ENCODE peak calls at places on chromosomes 4 and X, in six cellular contexts. One of them, this sample, is unnamed.
A peak's percentile ranks its signal among the peaks of the same experiment; 100 is the strongest.

GRCh38 chr4:153161599-153161971 is 42.7 kb upstream of the TRIM2 start:
- DNase-seq in foreskin fibroblast: peak; percentile 20
- DNase-seq in activated CD4-positive, alpha-beta T cell treated with anti-CD3 and anti-CD28 coated beads, Interleukin-2, amount 50 U/mL, for 4 hours: no peak
- DNase-seq in HEK293T: no peak
- DNase-seq in nucleus accumbens: no peak
- DNase-seq in fibroblast of mammary gland: peak; percentile 50
- DNase-seq in this sample: peak; percentile 61

GRCh38 chr4:99028187-99028586 is 32.7 kb downstream of the METAP1 start:
- DNase-seq in foreskin fibroblast: peak; percentile 3
- DNase-seq in fibroblast of mammary gland: peak; percentile 22
- DNase-seq in nucleus accumbens: no peak
- DNase-seq in HEK293T: no peak
- DNase-seq in activated CD4-positive, alpha-beta T cell treated with anti-CD3 and anti-CD28 coated beads, Interleukin-2, amount 50 U/mL, for 4 hours: no peak
- DNase-seq in this sample: no peak

GRCh38 chr4:152478456-152479237 is 57.2 kb downstream of the FBXW7 start:
- DNase-seq in activated CD4-positive, alpha-beta T cell treated with anti-CD3 and anti-CD28 coated beads, Interleukin-2, amount 50 U/mL, for 4 hours: no peak
- DNase-seq in foreskin fibroblast: no peak
- DNase-seq in fibroblast of mammary gland: peak; percentile 34
- DNase-seq in nucleus accumbens: no peak
- DNase-seq in HEK293T: no peak
- DNase-seq in this sample: peak; percentile 45

GRCh38 chr4:181528570-181529184 is 714.5 kb upstream of the TENM3 start:
- DNase-seq in HEK293T: peak; percentile 55
- DNase-seq in fibroblast of mammary gland: peak; percentile 73
- DNase-seq in nucleus accumbens: peak; percentile 23
- DNase-seq in activated CD4-positive, alpha-beta T cell treated with anti-CD3 and anti-CD28 coated beads, Interleukin-2, amount 50 U/mL, for 4 hours: no peak
- DNase-seq in foreskin fibroblast: no peak
- DNase-seq in this sample: peak; percentile 61

GRCh38 chr4:176883108-176883550 is 90.4 kb upstream of the VEGFC start:
- DNase-seq in activated CD4-positive, alpha-beta T cell treated with anti-CD3 and anti-CD28 coated beads, Interleukin-2, amount 50 U/mL, for 4 hours: no peak
- DNase-seq in nucleus accumbens: no peak
- DNase-seq in HEK293T: no peak
- DNase-seq in foreskin fibroblast: no peak
- DNase-seq in fibroblast of mammary gland: no peak
- DNase-seq in this sample: peak; percentile 17

GRCh38 chr4:82268826-82269193 is 105.0 kb downstream of the HNRNPD start:
- DNase-seq in activated CD4-positive, alpha-beta T cell treated with anti-CD3 and anti-CD28 coated beads, Interleukin-2, amount 50 U/mL, for 4 hours: no peak
- DNase-seq in HEK293T: no peak
- DNase-seq in foreskin fibroblast: no peak
- DNase-seq in fibroblast of mammary gland: no peak
- DNase-seq in nucleus accumbens: no peak
- DNase-seq in this sample: no peak

GRCh38 chr4:113582737-113583136 is 178.8 kb downstream of the CAMK2D start:
- DNase-seq in activated CD4-positive, alpha-beta T cell treated with anti-CD3 and anti-CD28 coated beads, Interleukin-2, amount 50 U/mL, for 4 hours: no peak
- DNase-seq in nucleus accumbens: no peak
- DNase-seq in fibroblast of mammary gland: no peak
- DNase-seq in foreskin fibroblast: no peak
- DNase-seq in HEK293T: no peak
- DNase-seq in this sample: no peak

GRCh38 chrX:37803057-37803456 is 23.2 kb downstream of the CYBB start:
- DNase-seq in nucleus accumbens: no peak
- DNase-seq in fibroblast of mammary gland: no peak
- DNase-seq in foreskin fibroblast: no peak
- DNase-seq in activated CD4-positive, alpha-beta T cell treated with anti-CD3 and anti-CD28 coated beads, Interleukin-2, amount 50 U/mL, for 4 hours: no peak
- DNase-seq in HEK293T: no peak
- DNase-seq in this sample: no peak

GRCh38 chr4:84432713-84433112 is 66.4 kb downstream of the NKX6-1 start:
- DNase-seq in HEK293T: no peak
- DNase-seq in fibroblast of mammary gland: no peak
- DNase-seq in foreskin fibroblast: no peak
- DNase-seq in activated CD4-positive, alpha-beta T cell treated with anti-CD3 and anti-CD28 coated beads, Interleukin-2, amount 50 U/mL, for 4 hours: no peak
- DNase-seq in nucleus accumbens: no peak
- DNase-seq in this sample: no peak

GRCh38 chrX:101764538-101764937 is 104.9 kb upstream of the ARMCX2 start:
- DNase-seq in HEK293T: peak; percentile 12
- DNase-seq in nucleus accumbens: no peak
- DNase-seq in fibroblast of mammary gland: peak; percentile 18
- DNase-seq in foreskin fibroblast: no peak
- DNase-seq in activated CD4-positive, alpha-beta T cell treated with anti-CD3 and anti-CD28 coated beads, Interleukin-2, amount 50 U/mL, for 4 hours: no peak
- DNase-seq in this sample: no peak

GRCh38 chr4:158020734-158021346 is 152.0 kb downstream of the GASK1B start:
- DNase-seq in foreskin fibroblast: peak; percentile 81
- DNase-seq in HEK293T: no peak
- DNase-seq in activated CD4-positive, alpha-beta T cell treated with anti-CD3 and anti-CD28 coated beads, Interleukin-2, amount 50 U/mL, for 4 hours: no peak
- DNase-seq in fibroblast of mammary gland: peak; percentile 94
- DNase-seq in nucleus accumbens: no peak
- DNase-seq in this sample: peak; percentile 97

GRCh38 chr4:74618166-74618565 is 173.2 kb downstream of the AREG start:
- DNase-seq in HEK293T: no peak
- DNase-seq in nucleus accumbens: no peak
- DNase-seq in fibroblast of mammary gland: no peak
- DNase-seq in activated CD4-positive, alpha-beta T cell treated with anti-CD3 and anti-CD28 coated beads, Interleukin-2, amount 50 U/mL, for 4 hours: no peak
- DNase-seq in foreskin fibroblast: no peak
- DNase-seq in this sample: no peak

GRCh38 chr4:100707786-100708185 is 190.0 kb upstream of the EMCN start:
- DNase-seq in foreskin fibroblast: no peak
- DNase-seq in fibroblast of mammary gland: no peak
- DNase-seq in activated CD4-positive, alpha-beta T cell treated with anti-CD3 and anti-CD28 coated beads, Interleukin-2, amount 50 U/mL, for 4 hours: no peak
- DNase-seq in nucleus accumbens: no peak
- DNase-seq in HEK293T: no peak
- DNase-seq in this sample: peak; percentile 33

GRCh38 chrX:132216806-132217202 is 2.4 kb downstream of the RAP2C start:
- DNase-seq in nucleus accumbens: no peak
- DNase-seq in foreskin fibroblast: no peak
- DNase-seq in fibroblast of mammary gland: peak; percentile 59
- DNase-seq in activated CD4-positive, alpha-beta T cell treated with anti-CD3 and anti-CD28 coated beads, Interleukin-2, amount 50 U/mL, for 4 hours: no peak
- DNase-seq in HEK293T: no peak
- DNase-seq in this sample: peak; percentile 23

GRCh38 chr4:108045687-108046024 is 56.0 kb downstream of the HADH start:
- DNase-seq in HEK293T: no peak
- DNase-seq in activated CD4-positive, alpha-beta T cell treated with anti-CD3 and anti-CD28 coated beads, Interleukin-2, amount 50 U/mL, for 4 hours: no peak
- DNase-seq in nucleus accumbens: no peak
- DNase-seq in fibroblast of mammary gland: peak; percentile 70
- DNase-seq in foreskin fibroblast: peak; percentile 45
- DNase-seq in this sample: peak; percentile 62

GRCh38 chrX:10833299-10834169 is 213.1 kb upstream of the MID1 start:
- DNase-seq in activated CD4-positive, alpha-beta T cell treated with anti-CD3 and anti-CD28 coated beads, Interleukin-2, amount 50 U/mL, for 4 hours: no peak
- DNase-seq in HEK293T: peak; percentile 37
- DNase-seq in fibroblast of mammary gland: peak; percentile 24
- DNase-seq in nucleus accumbens: no peak
- DNase-seq in foreskin fibroblast: no peak
- DNase-seq in this sample: peak; percentile 55

GRCh38 chr4:10457255-10457801 is at the start of gene ZNF518B:
- DNase-seq in activated CD4-positive, alpha-beta T cell treated with anti-CD3 and anti-CD28 coated beads, Interleukin-2, amount 50 U/mL, for 4 hours: peak; percentile 62
- DNase-seq in foreskin fibroblast: peak; percentile 56
- DNase-seq in nucleus accumbens: peak; percentile 22
- DNase-seq in HEK293T: peak; percentile 69
- DNase-seq in fibroblast of mammary gland: peak; percentile 52
- DNase-seq in this sample: peak; percentile 53

GRCh38 chr4:143391895-143392294 is 55.2 kb downstream of the GAB1 start:
- DNase-seq in foreskin fibroblast: no peak
- DNase-seq in nucleus accumbens: no peak
- DNase-seq in fibroblast of mammary gland: peak; percentile 69
- DNase-seq in HEK293T: no peak
- DNase-seq in activated CD4-positive, alpha-beta T cell treated with anti-CD3 and anti-CD28 coated beads, Interleukin-2, amount 50 U/mL, for 4 hours: no peak
- DNase-seq in this sample: peak; percentile 87

GRCh38 chrX:102154900-102155805 is 624 bp downstream of the BEX5 start:
- DNase-seq in nucleus accumbens: no peak
- DNase-seq in HEK293T: peak; percentile 16
- DNase-seq in fibroblast of mammary gland: no peak
- DNase-seq in activated CD4-positive, alpha-beta T cell treated with anti-CD3 and anti-CD28 coated beads, Interleukin-2, amount 50 U/mL, for 4 hours: peak; percentile 6
- DNase-seq in foreskin fibroblast: no peak
- DNase-seq in this sample: no peak

GRCh38 chr4:15809058-15809457 is 30.9 kb downstream of the CD38 start:
- DNase-seq in activated CD4-positive, alpha-beta T cell treated with anti-CD3 and anti-CD28 coated beads, Interleukin-2, amount 50 U/mL, for 4 hours: no peak
- DNase-seq in fibroblast of mammary gland: no peak
- DNase-seq in nucleus accumbens: no peak
- DNase-seq in foreskin fibroblast: no peak
- DNase-seq in HEK293T: no peak
- DNase-seq in this sample: no peak

GRCh38 chrX:54785901-54786300 is 12.2 kb downstream of the ITIH6 start:
- DNase-seq in nucleus accumbens: no peak
- DNase-seq in activated CD4-positive, alpha-beta T cell treated with anti-CD3 and anti-CD28 coated beads, Interleukin-2, amount 50 U/mL, for 4 hours: no peak
- DNase-seq in foreskin fibroblast: no peak
- DNase-seq in HEK293T: peak; percentile 26
- DNase-seq in fibroblast of mammary gland: peak; percentile 10
- DNase-seq in this sample: peak; percentile 13

GRCh38 chr4:21802406-21802805 is 146.2 kb downstream of the KCNIP4 start:
- DNase-seq in foreskin fibroblast: peak; percentile 50
- DNase-seq in HEK293T: no peak
- DNase-seq in activated CD4-positive, alpha-beta T cell treated with anti-CD3 and anti-CD28 coated beads, Interleukin-2, amount 50 U/mL, for 4 hours: no peak
- DNase-seq in fibroblast of mammary gland: peak; percentile 45
- DNase-seq in nucleus accumbens: no peak
- DNase-seq in this sample: peak; percentile 72

GRCh38 chrX:130024127-130024526 is 41.7 kb downstream of the BCORL1 start:
- DNase-seq in foreskin fibroblast: peak; percentile 47
- DNase-seq in HEK293T: peak; percentile 73
- DNase-seq in fibroblast of mammary gland: peak; percentile 66
- DNase-seq in activated CD4-positive, alpha-beta T cell treated with anti-CD3 and anti-CD28 coated beads, Interleukin-2, amount 50 U/mL, for 4 hours: peak; percentile 74
- DNase-seq in nucleus accumbens: no peak
- DNase-seq in this sample: peak; percentile 67

GRCh38 chrX:135974279-135974856 is 580 bp upstream of the MMGT1 start:
- DNase-seq in HEK293T: peak; percentile 89
- DNase-seq in foreskin fibroblast: peak; percentile 47
- DNase-seq in activated CD4-positive, alpha-beta T cell treated with anti-CD3 and anti-CD28 coated beads, Interleukin-2, amount 50 U/mL, for 4 hours: peak; percentile 70
- DNase-seq in fibroblast of mammary gland: peak; percentile 52
- DNase-seq in nucleus accumbens: no peak
- DNase-seq in this sample: peak; percentile 60

GRCh38 chr4:187183826-187184225 is 460.2 kb upstream of the FAT1 start:
- DNase-seq in fibroblast of mammary gland: no peak
- DNase-seq in nucleus accumbens: no peak
- DNase-seq in HEK293T: no peak
- DNase-seq in activated CD4-positive, alpha-beta T cell treated with anti-CD3 and anti-CD28 coated beads, Interleukin-2, amount 50 U/mL, for 4 hours: no peak
- DNase-seq in foreskin fibroblast: no peak
- DNase-seq in this sample: no peak

GRCh38 chrX:42818151-42818921 is 40.4 kb upstream of the PPP1R2C start:
- DNase-seq in fibroblast of mammary gland: no peak
- DNase-seq in nucleus accumbens: no peak
- DNase-seq in HEK293T: no peak
- DNase-seq in activated CD4-positive, alpha-beta T cell treated with anti-CD3 and anti-CD28 coated beads, Interleukin-2, amount 50 U/mL, for 4 hours: no peak
- DNase-seq in foreskin fibroblast: no peak
- DNase-seq in this sample: no peak

GRCh38 chr4:1638873-1639272 is 45.2 kb downstream of the FAM53A start:
- DNase-seq in activated CD4-positive, alpha-beta T cell treated with anti-CD3 and anti-CD28 coated beads, Interleukin-2, amount 50 U/mL, for 4 hours: no peak
- DNase-seq in nucleus accumbens: no peak
- DNase-seq in HEK293T: no peak
- DNase-seq in fibroblast of mammary gland: no peak
- DNase-seq in foreskin fibroblast: no peak
- DNase-seq in this sample: no peak

GRCh38 chrX:136766785-136767103 is 14.0 kb downstream of the ARHGEF6 start:
- DNase-seq in HEK293T: no peak
- DNase-seq in activated CD4-positive, alpha-beta T cell treated with anti-CD3 and anti-CD28 coated beads, Interleukin-2, amount 50 U/mL, for 4 hours: no peak
- DNase-seq in nucleus accumbens: no peak
- DNase-seq in foreskin fibroblast: no peak
- DNase-seq in fibroblast of mammary gland: no peak
- DNase-seq in this sample: no peak

GRCh38 chr4:17758459-17758858 is 23.0 kb downstream of the FAM184B start:
- DNase-seq in fibroblast of mammary gland: no peak
- DNase-seq in activated CD4-positive, alpha-beta T cell treated with anti-CD3 and anti-CD28 coated beads, Interleukin-2, amount 50 U/mL, for 4 hours: no peak
- DNase-seq in HEK293T: no peak
- DNase-seq in nucleus accumbens: no peak
- DNase-seq in foreskin fibroblast: no peak
- DNase-seq in this sample: no peak

GRCh38 chr4:180542445-180543100 is 1700.6 kb upstream of the TENM3 start:
- DNase-seq in activated CD4-positive, alpha-beta T cell treated with anti-CD3 and anti-CD28 coated beads, Interleukin-2, amount 50 U/mL, for 4 hours: no peak
- DNase-seq in fibroblast of mammary gland: peak; percentile 56
- DNase-seq in foreskin fibroblast: no peak
- DNase-seq in HEK293T: peak; percentile 36
- DNase-seq in nucleus accumbens: no peak
- DNase-seq in this sample: no peak